ENCODE peak calls at places on chromosomes 13 and 19, in four cellular contexts. J is activated T-cell treated with anti-CD3 and anti-CD28 coated beads for 1 hour, N is kidney tubule cell, C is hypothalamus. A is an unnamed sample.

GRCh38 chr19:29724102-29724641 is 9.1 kb upstream of the C19orf12 start:
- DNase-seq in C (no peak), J (no peak), N (no peak), A (no peak)

GRCh38 chr19:2341987-2342386 is 13.5 kb downstream of the SPPL2B start:
- DNase-seq in C (no peak), N (no peak), J (no peak), A (no peak)

GRCh38 chr13:98741741-98742435 is 10.6 kb downstream of the SLC15A1 start:
- DNase-seq in J (no peak), C (no peak), N (no peak), A (no peak)

GRCh38 chr13:27172495-27172842 is 858 bp upstream of the USP12 start:
- DNase-seq in C (no peak), N (peak; percentile 57), J (no peak), A (no peak)

GRCh38 chr19:34432797-34433196 is 4.6 kb downstream of the UBA2 start:
- DNase-seq in J (no peak), N (no peak), C (no peak), A (no peak)

GRCh38 chr13:83691966-83692365 is 190.3 kb downstream of the SLITRK1 start:
- DNase-seq in C (no peak), J (no peak), N (no peak), A (no peak)

GRCh38 chr19:44618640-44619357 is 5.4 kb downstream of the IGSF23 start:
- DNase-seq in C (no peak), J (no peak), N (no peak), A (no peak)

GRCh38 chr13:24745861-24746617 is 17.9 kb upstream of the RNF17 start:
- DNase-seq in N (no peak), J (no peak), C (no peak), A (no peak)

GRCh38 chr19:36142046-36142445 is 2.2 kb downstream of the CAPNS1 start:
- DNase-seq in C (no peak), N (no peak), J (no peak), A (no peak)

GRCh38 chr19:51327066-51327985 is 14.6 kb downstream of the VSIG10L start:
- DNase-seq in N (peak; percentile 44), C (no peak), J (peak; percentile 28), A (no peak)

GRCh38 chr13:39603424-39603947 is 493 bp upstream of the LHFPL6 start:
- DNase-seq in N (no peak), C (no peak), J (no peak), A (no peak)

GRCh38 chr19:35935911-35936737 is at the start of gene LRFN3:
- DNase-seq in J (peak; percentile 40), N (peak; percentile 71), C (peak; percentile 53), A (no peak)

GRCh38 chr19:45496349-45496953 is 396 bp downstream of the RTN2 start:
- DNase-seq in N (no peak), C (no peak), J (no peak), A (peak; percentile 53)

GRCh38 chr13:99577934-99578917 is 77.0 kb downstream of the TM9SF2 start:
- DNase-seq in N (peak; percentile 3), C (no peak), J (no peak), A (no peak)

GRCh38 chr13:45695198-45695730 is 6.9 kb upstream of the CBY2 start:
- DNase-seq in C (no peak), N (no peak), J (no peak), A (no peak)

GRCh38 chr13:79222427-79223205 is 183.4 kb downstream of the RBM26 start:
- DNase-seq in C (no peak), N (no peak), J (no peak), A (no peak)

GRCh38 chr19:45117167-45117594 is 24.2 kb downstream of the PPP1R37 start:
- DNase-seq in C (no peak), N (no peak), J (no peak), A (no peak)

GRCh38 chr19:30339624-30340525 is 32.3 kb upstream of the ZNF536 start:
- DNase-seq in J (no peak), C (no peak), N (no peak), A (no peak)

GRCh38 chr19:56314584-56315075 is at the start of gene ZSCAN5A:
- DNase-seq in J (peak; percentile 98), C (peak; percentile 98), N (peak; percentile 94), A (peak; percentile 93)

GRCh38 chr13:22074403-22074802 is 403.5 kb downstream of the FGF9 start:
- DNase-seq in N (no peak), C (no peak), J (no peak), A (no peak)